ENCODE peak calls at places on chromosomes 6 and 20, in five cellular contexts. One of them, this sample, is unnamed.

GRCh38 chr6:20797597-20797996 is 263.3 kb downstream of the CDKAL1 start:
- DNase-seq in A549: no peak
- DNase-seq in stomach: no peak
- DNase-seq in HCT116: no peak
- DNase-seq in adrenal gland: no peak
- DNase-seq in this sample: no peak

GRCh38 chr6:24831771-24832718 is 33.3 kb upstream of the ARMH2 start:
- DNase-seq in A549: no peak
- DNase-seq in stomach: no peak
- DNase-seq in HCT116: no peak
- DNase-seq in adrenal gland: no peak
- DNase-seq in this sample: no peak

GRCh38 chr6:165782812-165783211 is 119.8 kb upstream of the PDE10A start:
- DNase-seq in A549: no peak
- DNase-seq in stomach: no peak
- DNase-seq in HCT116: no peak
- DNase-seq in adrenal gland: no peak
- DNase-seq in this sample: no peak

GRCh38 chr6:24410622-24411021 is 7.9 kb downstream of the MRS2 start:
- DNase-seq in A549: no peak
- DNase-seq in stomach: no peak
- DNase-seq in HCT116: no peak
- DNase-seq in adrenal gland: no peak
- DNase-seq in this sample: no peak

GRCh38 chr6:13183446-13184088 is 144.8 kb downstream of the TBC1D7 start:
- DNase-seq in A549: no peak
- DNase-seq in stomach: no peak
- DNase-seq in HCT116: no peak
- DNase-seq in adrenal gland: no peak
- DNase-seq in this sample: no peak

GRCh38 chr20:34543457-34544056 is 15.0 kb upstream of the MAP1LC3A start:
- DNase-seq in A549: no peak
- DNase-seq in stomach: no peak
- DNase-seq in HCT116: no peak
- DNase-seq in adrenal gland: no peak
- DNase-seq in this sample: no peak

GRCh38 chr20:49521356-49521755 is 38.9 kb upstream of the KCNB1 start:
- DNase-seq in A549: no peak
- DNase-seq in stomach: no peak
- DNase-seq in HCT116: no peak
- DNase-seq in adrenal gland: no peak
- DNase-seq in this sample: no peak

GRCh38 chr20:58712116-58712822 is 19.7 kb downstream of the NPEPL1 start:
- DNase-seq in A549: no peak
- DNase-seq in stomach: peak
- DNase-seq in HCT116: no peak
- DNase-seq in adrenal gland: peak
- DNase-seq in this sample: no peak

GRCh38 chr6:132161283-132161682 is 210.1 kb upstream of the CCN2 start:
- DNase-seq in A549: peak
- DNase-seq in stomach: no peak
- DNase-seq in HCT116: peak
- DNase-seq in adrenal gland: no peak
- DNase-seq in this sample: no peak

GRCh38 chr20:16222859-16223411 is 350.3 kb downstream of the KIF16B start:
- DNase-seq in A549: no peak
- DNase-seq in stomach: no peak
- DNase-seq in HCT116: no peak
- DNase-seq in adrenal gland: no peak
- DNase-seq in this sample: no peak

GRCh38 chr20:11676618-11677289 is 240.9 kb upstream of the BTBD3 start:
- DNase-seq in A549: peak
- DNase-seq in stomach: no peak
- DNase-seq in HCT116: peak
- DNase-seq in adrenal gland: peak
- DNase-seq in this sample: peak

GRCh38 chr6:154868143-154868594 is 126.9 kb upstream of the TIAM2 start:
- DNase-seq in A549: peak
- DNase-seq in stomach: no peak
- DNase-seq in HCT116: peak
- DNase-seq in adrenal gland: no peak
- DNase-seq in this sample: no peak

GRCh38 chr6:38755207-38755606 is 40.1 kb downstream of the DNAH8 start:
- DNase-seq in A549: no peak
- DNase-seq in stomach: no peak
- DNase-seq in HCT116: peak
- DNase-seq in adrenal gland: no peak
- DNase-seq in this sample: no peak

GRCh38 chr6:128841518-128841917 is 41.4 kb upstream of the LAMA2 start:
- DNase-seq in A549: no peak
- DNase-seq in stomach: no peak
- DNase-seq in HCT116: peak
- DNase-seq in adrenal gland: no peak
- DNase-seq in this sample: no peak

GRCh38 chr6:74749211-74750142 is 456.4 kb downstream of the COL12A1 start:
- DNase-seq in A549: no peak
- DNase-seq in stomach: no peak
- DNase-seq in HCT116: no peak
- DNase-seq in adrenal gland: no peak
- DNase-seq in this sample: no peak

GRCh38 chr20:61742097-61742805 is 323.4 kb downstream of the TAF4 start:
- DNase-seq in A549: no peak
- DNase-seq in stomach: no peak
- DNase-seq in HCT116: no peak
- DNase-seq in adrenal gland: no peak
- DNase-seq in this sample: no peak

GRCh38 chr6:152271681-152272464 is 365.3 kb downstream of the SYNE1 start:
- DNase-seq in A549: no peak
- DNase-seq in stomach: no peak
- DNase-seq in HCT116: no peak
- DNase-seq in adrenal gland: peak
- DNase-seq in this sample: no peak

GRCh38 chr6:109458774-109459531 is 3.4 kb upstream of the MICAL1 start:
- DNase-seq in A549: no peak
- DNase-seq in stomach: no peak
- DNase-seq in HCT116: no peak
- DNase-seq in adrenal gland: no peak
- DNase-seq in this sample: no peak

GRCh38 chr6:23111984-23112383 is 542.6 kb downstream of the HDGFL1 start:
- DNase-seq in A549: no peak
- DNase-seq in stomach: no peak
- DNase-seq in HCT116: no peak
- DNase-seq in adrenal gland: no peak
- DNase-seq in this sample: no peak

GRCh38 chr6:109322825-109323580 is 59.3 kb downstream of the CD164 start:
- DNase-seq in A549: no peak
- DNase-seq in stomach: no peak
- DNase-seq in HCT116: no peak
- DNase-seq in adrenal gland: peak
- DNase-seq in this sample: no peak

GRCh38 chr6:139361211-139361610 is 13.2 kb downstream of the CITED2 start:
- DNase-seq in A549: no peak
- DNase-seq in stomach: no peak
- DNase-seq in HCT116: no peak
- DNase-seq in adrenal gland: no peak
- DNase-seq in this sample: no peak

GRCh38 chr6:150627601-150628012 is 27.9 kb downstream of the PLEKHG1 start:
- DNase-seq in A549: no peak
- DNase-seq in stomach: no peak
- DNase-seq in HCT116: no peak
- DNase-seq in adrenal gland: no peak
- DNase-seq in this sample: no peak

GRCh38 chr6:46691052-46691451 is 3.4 kb downstream of the TDRD6 start:
- DNase-seq in A549: no peak
- DNase-seq in stomach: no peak
- DNase-seq in HCT116: no peak
- DNase-seq in adrenal gland: no peak
- DNase-seq in this sample: no peak

GRCh38 chr20:23773579-23773978 is 22.8 kb upstream of the CST1 start:
- DNase-seq in A549: no peak
- DNase-seq in stomach: no peak
- DNase-seq in HCT116: no peak
- DNase-seq in adrenal gland: no peak
- DNase-seq in this sample: no peak

GRCh38 chr6:15375638-15376290 is 129.9 kb downstream of the JARID2 start:
- DNase-seq in A549: no peak
- DNase-seq in stomach: no peak
- DNase-seq in HCT116: no peak
- DNase-seq in adrenal gland: no peak
- DNase-seq in this sample: no peak

GRCh38 chr6:124962617-124963415 is 579 bp downstream of the RNF217 start:
- DNase-seq in A549: peak
- DNase-seq in stomach: peak
- DNase-seq in HCT116: no peak
- DNase-seq in adrenal gland: peak
- DNase-seq in this sample: peak

GRCh38 chr6:20031342-20031741 is 180.9 kb downstream of the MBOAT1 start:
- DNase-seq in A549: no peak
- DNase-seq in stomach: no peak
- DNase-seq in HCT116: no peak
- DNase-seq in adrenal gland: no peak
- DNase-seq in this sample: no peak

GRCh38 chr6:168865-169455 is 123.3 kb upstream of the DUSP22 start:
- DNase-seq in A549: peak
- DNase-seq in stomach: no peak
- DNase-seq in HCT116: peak
- DNase-seq in adrenal gland: no peak
- DNase-seq in this sample: peak

GRCh38 chr6:105326216-105326615 is 76.7 kb downstream of the PREP start:
- DNase-seq in A549: no peak
- DNase-seq in stomach: peak
- DNase-seq in HCT116: peak
- DNase-seq in adrenal gland: no peak
- DNase-seq in this sample: no peak

GRCh38 chr6:87154641-87155271 is 609 bp upstream of the ZNF292 start:
- DNase-seq in A549: peak
- DNase-seq in stomach: no peak
- DNase-seq in HCT116: no peak
- DNase-seq in adrenal gland: peak
- DNase-seq in this sample: peak

GRCh38 chr20:5013682-5014447 is 12.6 kb upstream of the SLC23A2 start:
- DNase-seq in A549: no peak
- DNase-seq in stomach: no peak
- DNase-seq in HCT116: no peak
- DNase-seq in adrenal gland: no peak
- DNase-seq in this sample: no peak
- TF ChIP-seq POLR2A in A549: no peak
- TF ChIP-seq POLR2A in stomach: no peak
- TF ChIP-seq POLR2A in HCT116: no peak
- TF ChIP-seq POLR2A in adrenal gland: no peak
- TF ChIP-seq POLR2A in this sample: no peak

DNA sequence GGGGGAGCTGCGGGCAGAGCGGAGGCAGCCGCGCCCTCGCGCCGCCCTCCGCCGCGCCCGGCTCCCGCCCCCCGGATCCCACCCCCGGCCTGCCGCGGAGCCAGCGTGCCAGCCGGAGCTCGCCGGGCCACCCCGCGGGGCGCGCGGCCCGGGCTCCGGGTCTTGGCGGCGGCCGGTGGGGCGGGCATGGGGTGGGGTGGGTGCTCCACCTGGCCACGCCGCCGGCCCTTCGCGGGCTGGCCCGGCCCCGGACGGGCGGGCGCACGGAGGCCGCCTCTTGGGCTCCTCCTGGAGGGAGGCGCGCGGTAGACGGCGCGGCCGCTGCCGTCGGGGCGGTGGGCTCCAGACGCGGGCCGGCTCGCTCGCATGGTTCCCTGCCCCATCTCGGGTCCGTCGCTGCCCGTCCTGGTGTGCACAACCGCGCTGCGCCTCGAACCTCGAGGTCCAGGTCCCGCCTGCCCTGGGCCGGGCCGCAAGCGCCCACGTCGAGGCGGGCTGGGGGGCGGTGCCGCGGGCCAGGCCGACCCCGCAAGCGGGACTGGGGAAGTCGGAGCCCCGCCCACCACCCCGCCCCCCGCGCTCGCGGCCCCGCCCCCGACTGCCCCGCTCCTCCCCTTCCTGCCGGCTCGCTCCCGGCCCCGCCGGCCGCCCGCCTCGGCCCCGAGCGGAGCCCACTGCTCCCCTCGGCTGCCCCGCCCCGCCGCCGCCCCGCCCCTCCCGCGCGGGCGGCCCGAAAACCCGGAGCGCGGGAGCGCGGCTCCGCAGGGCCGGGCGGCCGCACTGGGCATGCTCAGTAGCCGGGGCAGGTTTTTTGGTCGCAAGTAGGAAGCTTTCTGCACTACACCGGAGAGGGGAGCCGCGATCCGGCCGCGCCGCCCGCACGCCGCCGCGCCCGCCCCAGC is at the start of gene CDYL:
- DNase-seq in A549: peak
- DNase-seq in stomach: peak
- DNase-seq in HCT116: peak
- DNase-seq in adrenal gland: peak
- DNase-seq in this sample: peak
- TF ChIP-seq POLR2A in A549: peak
- TF ChIP-seq POLR2A in stomach: no peak
- TF ChIP-seq POLR2A in HCT116: no peak
- TF ChIP-seq POLR2A in adrenal gland: peak
- TF ChIP-seq POLR2A in this sample: peak

GRCh38 chr6:6969761-6970223 is 138.0 kb upstream of the RREB1 start:
- DNase-seq in A549: no peak
- DNase-seq in stomach: peak
- DNase-seq in HCT116: peak
- DNase-seq in adrenal gland: peak
- DNase-seq in this sample: no peak
- TF ChIP-seq POLR2A in A549: no peak
- TF ChIP-seq POLR2A in stomach: no peak
- TF ChIP-seq POLR2A in HCT116: no peak
- TF ChIP-seq POLR2A in adrenal gland: no peak
- TF ChIP-seq POLR2A in this sample: no peak

DNA sequence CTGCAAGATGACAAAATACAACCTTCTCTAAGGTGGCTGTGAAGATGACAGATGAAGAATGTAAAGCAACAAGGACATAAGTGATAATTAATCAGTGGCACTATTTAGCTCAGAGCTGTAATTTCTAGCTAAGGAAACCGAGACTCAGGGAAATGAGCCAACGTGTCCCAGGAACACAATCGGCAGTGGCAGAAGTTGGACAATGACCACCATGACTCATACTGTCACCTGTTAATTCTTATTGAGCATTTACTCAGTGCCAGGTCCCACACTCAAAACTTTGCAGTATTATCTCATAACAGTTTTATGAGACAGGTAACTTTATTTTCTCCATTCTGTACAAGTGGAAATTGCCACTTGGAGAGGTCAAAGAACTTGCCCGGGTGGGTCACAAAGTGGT is 55.8 kb downstream of the LAMA4 start:
- DNase-seq in A549: no peak
- DNase-seq in stomach: no peak
- DNase-seq in HCT116: no peak
- DNase-seq in adrenal gland: no peak
- DNase-seq in this sample: no peak
- TF ChIP-seq POLR2A in A549: no peak
- TF ChIP-seq POLR2A in stomach: no peak
- TF ChIP-seq POLR2A in HCT116: no peak
- TF ChIP-seq POLR2A in adrenal gland: no peak
- TF ChIP-seq POLR2A in this sample: no peak